ENCODE peak calls at places on chromosomes 1 and 21, in eight cellular contexts. Y is tibial nerve; E is lung; D is testis; Z is fibroblast of lung; I is CD8-positive, alpha-beta T cell; L is uterus; U is brain microvascular endothelial cell. R is an unnamed sample.
A peak's percentile ranks its signal among the peaks of the same experiment; 100 is the strongest.

GRCh38 chr1:28890836-28891235 is 23.5 kb upstream of the EPB41 start:
- DNase-seq in Y (no peak), E (no peak), D (no peak), Z (no peak), I (no peak), L (no peak), U (no peak), R (no peak)

GRCh38 chr1:116376734-116377096 is 3.7 kb downstream of the ATP1A1 start:
- DNase-seq in Y (no peak), E (no peak), D (no peak), Z (no peak), I (no peak), L (no peak), U (no peak), R (peak; percentile 59)

GRCh38 chr21:41466024-41466820 is 40.2 kb downstream of the MX1 start:
- DNase-seq in Y (no peak), E (no peak), D (no peak), Z (peak; percentile 55), I (no peak), L (no peak), U (no peak), R (no peak)

GRCh38 chr1:81678779-81679178 is 122.0 kb upstream of the ADGRL2 start:
- DNase-seq in Y (no peak), E (no peak), D (no peak), Z (no peak), I (no peak), L (no peak), U (no peak), R (no peak)

GRCh38 chr21:15549671-15550070 is 180.1 kb upstream of the USP25 start:
- DNase-seq in Y (no peak), E (no peak), D (no peak), Z (peak; percentile 20), I (no peak), L (no peak), U (peak; percentile 51), R (no peak)

GRCh38 chr1:155951753-155952504 is 10.5 kb downstream of the RXFP4 start:
- DNase-seq in Y (no peak), E (no peak), D (no peak), Z (no peak), I (peak; percentile 13), L (no peak), U (no peak), R (no peak)

GRCh38 chr1:10903826-10904225 is 107.4 kb upstream of the CASZ1 start:
- DNase-seq in Y (no peak), E (no peak), D (no peak), Z (no peak), I (peak; percentile 47), L (no peak), U (no peak), R (no peak)

GRCh38 chr1:58929667-58930325 is 145.9 kb upstream of the JUN start:
- DNase-seq in Y (no peak), E (no peak), D (no peak), Z (peak; percentile 30), I (peak; percentile 84), L (no peak), U (no peak), R (no peak)

GRCh38 chr21:37871121-37871862 is 45.0 kb downstream of the KCNJ6 start:
- DNase-seq in Y (no peak), E (no peak), D (no peak), Z (peak; percentile 91), I (no peak), L (no peak), U (peak; percentile 74), R (peak; percentile 67)

GRCh38 chr1:172431721-172432192 is 11.3 kb downstream of the C1orf105 start:
- DNase-seq in Y (no peak), E (peak; percentile 59), D (no peak), Z (no peak), I (peak; percentile 41), L (no peak), U (no peak), R (no peak)

DNA sequence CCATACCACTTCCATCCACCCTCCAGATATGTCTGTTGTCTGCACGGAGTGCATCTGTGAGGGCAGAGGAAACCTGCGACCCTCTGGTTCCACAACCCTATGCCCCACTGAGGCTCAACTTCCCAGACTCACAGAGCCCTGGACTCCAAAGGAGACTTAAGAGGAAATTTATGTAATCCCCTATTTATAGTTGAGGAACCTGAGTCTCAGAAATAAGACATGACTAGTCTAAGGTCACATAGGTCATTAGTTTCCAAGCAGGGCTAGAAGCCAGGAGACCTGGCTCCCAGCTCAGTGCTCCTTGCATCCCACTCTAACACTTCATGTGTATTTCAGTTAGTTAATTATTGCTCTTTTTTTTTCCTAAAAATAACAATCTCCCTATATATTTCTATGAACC is 15.7 kb upstream of the LEMD1 start:
- DNase-seq in Y (no peak), E (no peak), D (no peak), Z (no peak), I (no peak), L (no peak), U (no peak), R (no peak)
- H3K27me3 ChIP-seq in Y (no peaks in the 10 kb centered on the region), E (no peaks in the 10 kb centered on the region), D (no peaks in the 10 kb centered on the region), Z (peaks cover 37% of the 10 kb centered on the region), I (no peaks in the 10 kb centered on the region), L (no peaks in the 10 kb centered on the region), U (peaks cover 28% of the 10 kb centered on the region), R (peaks cover 78% of the 10 kb centered on the region)

DNA sequence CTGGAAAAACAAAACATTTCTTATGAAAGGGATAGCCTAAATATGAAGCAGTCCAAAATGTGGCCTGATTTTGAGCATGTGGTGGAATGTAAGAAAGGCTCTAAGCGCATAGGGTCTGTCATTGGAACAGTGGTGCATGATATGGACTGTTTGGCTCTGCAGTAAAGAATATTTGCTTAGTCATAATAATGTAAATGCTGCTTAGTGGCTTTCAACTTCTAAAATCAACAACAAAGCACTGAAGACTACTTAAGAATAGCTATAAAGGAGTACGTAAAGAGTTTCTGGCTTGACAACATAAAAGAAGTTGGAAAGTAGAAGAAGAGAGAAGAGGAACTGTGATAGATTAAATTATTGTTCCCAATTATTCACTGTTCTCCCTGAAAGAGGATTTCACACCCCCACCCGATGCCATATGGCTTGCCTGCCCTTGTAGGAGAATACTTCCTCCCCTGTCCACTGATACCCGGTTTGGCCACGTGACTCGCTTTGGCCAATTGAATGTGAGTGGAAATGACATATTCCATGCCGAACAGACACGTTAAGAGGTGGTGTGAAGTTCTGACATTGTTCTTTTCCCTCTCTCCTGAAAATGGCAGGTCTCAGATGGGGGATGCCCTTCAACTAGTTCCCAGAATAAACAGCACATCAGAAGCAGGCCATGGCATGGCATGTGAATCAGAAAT is 5.2 kb downstream of the STUM start:
- DNase-seq in Y (no peak), E (no peak), D (no peak), Z (no peak), I (no peak), L (no peak), U (no peak), R (no peak)
- H3K27me3 ChIP-seq in Y (no peaks in the 10 kb centered on the region), E (peaks cover 3% of the 10 kb centered on the region), D (no peaks in the 10 kb centered on the region), Z (peaks cover 27% of the 10 kb centered on the region), I (peaks cover 6% of the 10 kb centered on the region), L (no peaks in the 10 kb centered on the region), U (peaks cover 26% of the 10 kb centered on the region), R (peaks cover 6% of the 10 kb centered on the region)

GRCh38 chr1:159799446-159799985 is 2.6 kb upstream of the FCRL6 start:
- DNase-seq in Y (no peak), E (no peak), D (no peak), Z (no peak), I (no peak), L (no peak), U (no peak), R (no peak)

GRCh38 chr1:159798893-159799292 is 3.3 kb upstream of the FCRL6 start:
- DNase-seq in Y (peak; percentile 74), E (peak; percentile 60), D (peak; percentile 75), Z (peak; percentile 81), I (peak; percentile 39), L (peak; percentile 67), U (peak; percentile 71), R (peak; percentile 90)

GRCh38 chr1:159802060-159802459 is at the start of gene FCRL6:
- DNase-seq in Y (no peak), E (no peak), D (no peak), Z (no peak), I (no peak), L (no peak), U (no peak), R (no peak)

GRCh38 chr1:159803946-159804695 is 2.0 kb downstream of the FCRL6 start:
- DNase-seq in Y (no peak), E (no peak), D (no peak), Z (no peak), I (no peak), L (no peak), U (no peak), R (no peak)

DNA sequence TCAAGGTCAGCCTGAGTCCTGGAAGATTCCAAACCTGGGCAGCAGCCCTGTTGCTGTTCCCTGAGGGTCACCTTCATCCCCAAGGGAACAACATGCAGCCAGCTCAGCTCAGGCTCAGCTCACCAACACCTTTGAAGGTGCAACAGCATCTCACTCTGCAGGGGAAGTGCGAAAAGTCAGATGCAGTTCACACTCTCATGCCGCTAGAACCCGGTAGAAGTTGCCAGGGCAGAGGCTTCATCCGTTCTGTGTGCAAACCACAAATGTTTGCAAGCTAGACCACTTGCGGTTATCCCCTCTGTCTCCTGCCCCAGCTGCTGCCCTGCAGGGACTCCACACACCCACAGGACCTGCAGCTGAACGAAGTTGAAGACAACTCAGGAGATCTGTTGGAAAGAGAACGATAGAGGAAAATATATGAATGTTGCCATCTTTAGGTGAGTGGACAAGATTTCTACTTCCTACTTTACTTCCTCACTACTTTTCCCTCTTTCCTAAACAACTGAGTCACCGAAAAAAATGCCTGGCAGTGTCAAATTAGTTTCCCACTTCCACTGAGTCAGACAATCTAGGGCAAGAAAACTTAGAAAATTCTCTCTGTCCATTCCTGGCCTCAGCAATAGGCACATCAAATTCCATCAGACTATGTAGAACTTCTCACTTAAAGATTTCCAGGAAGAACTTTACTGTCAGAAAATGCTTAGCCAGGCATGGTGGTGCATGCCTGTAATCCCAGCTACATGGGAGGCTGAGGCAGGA is 1.8 kb upstream of the FCRL6 start:
- DNase-seq in Y (no peak), E (no peak), D (no peak), Z (no peak), I (peak; percentile 43), L (no peak), U (no peak), R (no peak)
- H3K27me3 ChIP-seq in Y (no peaks in the 10 kb centered on the region), E (no peaks in the 10 kb centered on the region), D (no peaks in the 10 kb centered on the region), Z (peaks cover 14% of the 10 kb centered on the region), I (no peaks in the 10 kb centered on the region), L (no peaks in the 10 kb centered on the region), U (peaks cover 9% of the 10 kb centered on the region), R (peaks cover 13% of the 10 kb centered on the region)

GRCh38 chr1:83998599-83999315 is at the start of gene TTLL7:
- DNase-seq in Y (no peak), E (peak; percentile 77), D (peak; percentile 85), Z (peak; percentile 73), I (peak; percentile 33), L (peak; percentile 62), U (peak; percentile 63), R (peak; percentile 88)
- H3K27me3 ChIP-seq in Y (no peaks in the 10 kb centered on the region), E (no peaks in the 10 kb centered on the region), D (no peaks in the 10 kb centered on the region), Z (no peaks in the 10 kb centered on the region), I (peaks cover 33% of the 10 kb centered on the region), L (no peaks in the 10 kb centered on the region), U (no peaks in the 10 kb centered on the region), R (no peaks in the 10 kb centered on the region)

DNA sequence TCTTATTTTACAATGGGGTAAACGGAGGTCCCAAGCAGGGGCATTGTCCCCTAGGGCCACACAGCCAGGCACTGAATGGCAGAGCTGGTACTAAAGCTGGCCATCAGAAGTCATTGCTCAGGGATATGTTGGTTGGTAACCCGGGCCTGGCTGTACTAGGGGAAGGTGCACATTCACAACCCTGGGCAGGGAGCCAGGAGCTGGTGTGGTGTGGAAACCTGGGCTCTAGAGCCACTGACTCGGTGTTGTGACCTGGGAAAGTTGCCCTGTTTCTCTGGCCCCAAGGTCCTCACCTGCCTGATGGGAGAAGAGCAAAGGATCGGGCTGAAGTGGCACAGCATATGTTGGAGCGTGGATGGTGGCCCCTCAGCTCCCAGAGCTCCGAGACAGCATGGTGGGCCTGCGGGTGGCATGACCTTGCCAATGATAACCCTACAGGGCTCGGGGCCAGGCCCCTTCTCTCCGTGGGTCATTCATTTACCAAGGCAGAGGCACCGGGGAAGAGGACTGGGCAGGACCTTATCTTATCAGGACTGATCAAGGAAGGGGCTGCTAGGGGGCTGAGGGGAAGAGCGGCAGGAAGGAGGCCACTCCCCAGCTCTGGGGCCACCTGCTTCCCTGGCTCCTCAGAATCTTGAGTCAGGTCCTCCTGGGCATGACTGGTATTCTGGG is 274.1 kb downstream of the TRABD2B start:
- DNase-seq in Y (no peak), E (no peak), D (no peak), Z (no peak), I (no peak), L (no peak), U (no peak), R (no peak)
- H3K27me3 ChIP-seq in Y (no peaks in the 10 kb centered on the region), E (peaks cover 7% of the 10 kb centered on the region), D (no peaks in the 10 kb centered on the region), Z (peaks cover 17% of the 10 kb centered on the region), I (peaks cover 2% of the 10 kb centered on the region), L (no peaks in the 10 kb centered on the region), U (peaks cover 28% of the 10 kb centered on the region), R (peaks cover 76% of the 10 kb centered on the region)

R was measured in adipocyte.